ENCODE peak calls at places on chromosomes 12 and 14, in four cellular contexts. S, G, W and Q are unnamed samples.

GRCh38 chr14:63857467-63858030 is 4.7 kb downstream of the SYNE2 start:
- DNase-seq in S (no peak), G (no peak), W (no peak), Q (no peak)

GRCh38 chr12:128698573-128698972 is 125.2 kb downstream of the SLC15A4 start:
- DNase-seq in S (no peak), G (no peak), W (no peak), Q (no peak)

GRCh38 chr12:64672925-64673409 is 62.7 kb downstream of the RASSF3 start:
- DNase-seq in S (peak), G (no peak), W (no peak), Q (no peak)

GRCh38 chr12:95966287-95966870 is 23.2 kb downstream of the AMDHD1 start:
- DNase-seq in S (no peak), G (no peak), W (no peak), Q (no peak)

GRCh38 chr12:49201595-49202295 is 12.9 kb upstream of the TUBA1A start:
- DNase-seq in S (no peak), G (no peak), W (no peak), Q (no peak)

GRCh38 chr14:39974036-39974435 is 541.8 kb upstream of the FBXO33 start:
- DNase-seq in S (no peak), G (no peak), W (no peak), Q (no peak)

GRCh38 chr14:101761881-101762529 is 496 bp downstream of the PPP2R5C start:
- DNase-seq in S (peak), G (peak), W (no peak), Q (no peak)

GRCh38 chr12:80175307-80175930 is 76.1 kb downstream of the OTOGL start:
- DNase-seq in S (no peak), G (no peak), W (no peak), Q (no peak)

GRCh38 chr14:64112859-64113258 is 181.3 kb downstream of the ESR2 start:
- DNase-seq in S (no peak), G (no peak), W (no peak), Q (no peak)

GRCh38 chr12:65840793-65841670 is 16.7 kb downstream of the HMGA2 start:
- DNase-seq in S (no peak), G (peak), W (no peak), Q (no peak)

GRCh38 chr12:105084251-105085250 is at the start of gene ALDH1L2:
- DNase-seq in S (peak), G (peak), W (peak), Q (peak)

GRCh38 chr12:9344540-9344939 is 136.3 kb upstream of the PZP start:
- DNase-seq in S (no peak), G (no peak), W (no peak), Q (no peak)

GRCh38 chr14:55073856-55074255 is 22.4 kb downstream of the MAPK1IP1L start:
- DNase-seq in S (no peak), G (no peak), W (no peak), Q (no peak)